ENCODE peak calls at places on chromosomes 2 and 18, in seven cellular contexts. H, D, Z, V, J, F and O are unnamed samples.

GRCh38 chr2:73156539-73157124 is 43.9 kb upstream of the RAB11FIP5 start:
- DNase-seq in H (peak; percentile 43), D (peak; percentile 49), Z (peak; percentile 34), V (peak; percentile 66), J (peak; percentile 75), F (peak; percentile 18), O (no peak)

GRCh38 chr2:232365621-232366321 is 12.8 kb upstream of the ALPP start:
- DNase-seq in H (no peak), D (no peak), Z (peak; percentile 66), V (no peak), J (peak; percentile 61), F (peak; percentile 21), O (no peak)

GRCh38 chr2:113200236-113200635 is 26.5 kb downstream of the PSD4 start:
- DNase-seq in H (no peak), D (no peak), Z (peak; percentile 29), V (no peak), J (no peak), F (no peak), O (no peak)

GRCh38 chr2:17813742-17814458 is 2.4 kb upstream of the MSGN1 start:
- DNase-seq in H (peak; percentile 71), D (no peak), Z (no peak), V (no peak), J (no peak), F (no peak), O (no peak)

GRCh38 chr18:46035701-46036680 is 36.1 kb downstream of the PSTPIP2 start:
- DNase-seq in H (no peak), D (no peak), Z (no peak), V (no peak), J (no peak), F (no peak), O (no peak)

GRCh38 chr2:72028351-72028995 is 119.2 kb downstream of the CYP26B1 start:
- DNase-seq in H (no peak), D (no peak), Z (no peak), V (peak; percentile 5), J (no peak), F (no peak), O (no peak)

GRCh38 chr18:56044239-56044638 is 456.2 kb upstream of the TCF4 start:
- DNase-seq in H (no peak), D (no peak), Z (no peak), V (no peak), J (no peak), F (no peak), O (no peak)

GRCh38 chr18:59026831-59027410 is 112.8 kb upstream of the SEC11C start:
- DNase-seq in H (no peak), D (no peak), Z (no peak), V (no peak), J (no peak), F (no peak), O (no peak)

GRCh38 chr2:12856934-12857660 is 140.4 kb downstream of the TRIB2 start:
- DNase-seq in H (no peak), D (no peak), Z (no peak), V (no peak), J (no peak), F (peak; percentile 70), O (no peak)

GRCh38 chr18:28136071-28136470 is 40.9 kb downstream of the CDH2 start:
- DNase-seq in H (no peak), D (no peak), Z (no peak), V (no peak), J (no peak), F (no peak), O (no peak)

GRCh38 chr18:61333271-61333745 is at the start of gene CDH20:
- DNase-seq in H (no peak), D (no peak), Z (no peak), V (no peak), J (peak; percentile 62), F (no peak), O (no peak)

GRCh38 chr2:196849895-196850294 is 40.7 kb upstream of the C2orf66 start:
- DNase-seq in H (no peak), D (no peak), Z (peak; percentile 41), V (no peak), J (no peak), F (no peak), O (no peak)

GRCh38 chr2:74379851-74380789 is at the start of gene DCTN1:
- DNase-seq in H (peak; percentile 63), D (no peak), Z (no peak), V (peak; percentile 72), J (peak; percentile 50), F (no peak), O (peak; percentile 18)

GRCh38 chr2:225354281-225354774 is 45.2 kb upstream of the NYAP2 start:
- DNase-seq in H (no peak), D (no peak), Z (no peak), V (no peak), J (peak; percentile 22), F (no peak), O (no peak)

GRCh38 chr2:241217320-241218031 is 29.0 kb downstream of the ANO7 start:
- DNase-seq in H (peak; percentile 91), D (peak; percentile 52), Z (peak; percentile 74), V (peak; percentile 74), J (peak; percentile 82), F (peak; percentile 34), O (peak; percentile 59)

GRCh38 chr2:191846787-191847620 is at the start of gene CAVIN2:
- DNase-seq in H (no peak), D (no peak), Z (no peak), V (peak; percentile 34), J (no peak), F (no peak), O (no peak)

GRCh38 chr2:46805401-46805951 is 110.1 kb downstream of the MCFD2 start:
- DNase-seq in H (no peak), D (no peak), Z (no peak), V (no peak), J (no peak), F (no peak), O (no peak)

GRCh38 chr2:175111200-175111657 is 56.8 kb downstream of the ATF2 start:
- DNase-seq in H (peak; percentile 43), D (no peak), Z (peak; percentile 49), V (no peak), J (no peak), F (no peak), O (no peak)

GRCh38 chr2:200377774-200378336 is 71.4 kb downstream of the SPATS2L start:
- DNase-seq in H (no peak), D (no peak), Z (peak; percentile 82), V (no peak), J (no peak), F (no peak), O (no peak)

DNA sequence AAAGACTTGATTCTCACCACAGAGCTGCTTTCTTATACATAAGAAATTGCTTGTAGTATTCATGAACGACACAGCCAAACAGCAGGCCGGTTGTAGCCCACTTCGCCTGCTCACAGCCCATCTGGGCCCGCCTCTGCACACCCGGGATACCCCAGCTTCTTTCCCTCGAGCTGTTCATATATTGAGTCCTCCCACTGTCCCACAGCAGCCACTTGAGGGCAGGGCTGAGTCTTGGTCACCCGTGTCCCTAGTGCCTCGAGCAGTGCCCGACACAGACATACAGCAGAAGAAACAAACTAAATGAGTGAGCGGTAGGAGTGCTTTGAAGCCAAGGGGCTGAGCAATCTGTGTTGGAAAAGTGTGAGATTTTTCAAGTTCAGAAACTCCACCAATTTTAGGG is 251.4 kb downstream of the KLHL29 start:
- DNase-seq in H (no peak), D (no peak), Z (peak; percentile 27), V (no peak), J (no peak), F (no peak), O (no peak)
- TF ChIP-seq CTCF in H (no peak), D (no peak), Z (no peak), V (peak; percentile 21), J (no peak), F (no peak), O (no peak)

GRCh38 chr18:30376515-30376914 is 666.0 kb downstream of the DSC3 start:
- DNase-seq in H (no peak), D (no peak), Z (no peak), V (no peak), J (no peak), F (no peak), O (no peak)
- TF ChIP-seq CTCF in H (peak; percentile 29), D (no peak), Z (no peak), V (no peak), J (no peak), F (peak; percentile 5), O (no peak)

GRCh38 chr18:35511833-35512232 is 14.1 kb upstream of the INO80C start:
- DNase-seq in H (no peak), D (no peak), Z (no peak), V (no peak), J (no peak), F (no peak), O (no peak)
- TF ChIP-seq CTCF in H (peak; percentile 41), D (no peak), Z (no peak), V (peak; percentile 8), J (no peak), F (no peak), O (no peak)

GRCh38 chr2:195304310-195304709 is 352.7 kb upstream of the SLC39A10 start:
- DNase-seq in H (no peak), D (no peak), Z (peak; percentile 25), V (no peak), J (no peak), F (no peak), O (no peak)
- TF ChIP-seq CTCF in H (peak; percentile 26), D (no peak), Z (peak; percentile 17), V (peak; percentile 36), J (no peak), F (no peak), O (no peak)

GRCh38 chr18:8525692-8526091 is 83.5 kb upstream of the RAB12 start:
- DNase-seq in H (no peak), D (no peak), Z (peak; percentile 12), V (no peak), J (peak; percentile 25), F (peak; percentile 31), O (no peak)
- TF ChIP-seq CTCF in H (peak; percentile 32), D (peak; percentile 45), Z (no peak), V (no peak), J (peak; percentile 18), F (no peak), O (no peak)

DNA sequence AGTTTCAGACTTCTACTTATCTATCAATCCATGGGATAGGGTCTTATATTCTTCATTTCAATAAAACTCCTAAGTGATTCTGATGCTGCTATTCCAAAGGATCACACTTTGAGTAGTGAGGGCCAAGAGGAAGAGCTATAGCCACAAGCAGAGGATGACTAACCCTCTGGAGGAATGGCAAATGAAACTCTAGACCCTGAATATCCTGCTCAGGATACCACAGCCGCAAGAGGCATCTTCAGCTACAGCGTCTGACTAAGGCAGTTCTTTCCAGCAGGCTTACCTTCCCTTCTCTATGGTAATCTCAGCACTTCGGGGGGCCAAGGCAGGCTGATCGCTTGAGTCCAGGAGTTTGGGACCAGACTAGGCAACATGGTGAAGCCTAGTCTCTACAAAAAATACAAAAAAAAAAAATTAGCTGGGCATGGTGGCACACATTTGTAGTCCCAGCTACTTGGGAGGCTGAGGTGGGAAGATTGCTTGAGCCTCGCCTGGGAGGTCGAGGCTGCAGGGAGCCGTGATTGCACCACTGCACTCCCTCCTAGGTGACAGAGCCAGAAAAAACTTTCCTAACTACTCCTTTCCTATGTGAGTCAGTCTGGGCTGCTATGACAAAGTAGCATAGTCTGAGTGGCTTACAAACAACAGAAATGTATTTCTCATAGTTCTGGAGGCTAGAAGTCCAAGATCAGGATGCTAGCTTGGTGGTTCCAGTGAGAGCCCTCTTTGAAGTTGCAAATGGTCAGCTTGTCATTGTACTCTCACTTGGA is 371.9 kb downstream of the IRS1 start:
- DNase-seq in H (no peak), D (no peak), Z (no peak), V (no peak), J (no peak), F (no peak), O (no peak)
- TF ChIP-seq CTCF in H (no peak), D (no peak), Z (no peak), V (no peak), J (no peak), F (no peak), O (no peak)